ENCODE peak calls at places on chromosome 22, in four cellular contexts. G, Y, X and C are unnamed samples.

GRCh38 chr22:16964366-16964765 is 43.7 kb downstream of the GAB4 start:
- DNase-seq in Y (no peak), X (no peak), G (no peak), C (no peak)

GRCh38 chr22:46043816-46044717 is 67.1 kb upstream of the WNT7B start:
- DNase-seq in Y (no peak), X (no peak), G (peak), C (no peak)

GRCh38 chr22:24422078-24422665 is 5.2 kb upstream of the ADORA2A start:
- DNase-seq in X (no peak), G (peak), Y (no peak), C (no peak)

GRCh38 chr22:38316340-38317236 is 645 bp downstream of the CSNK1E start:
- DNase-seq in G (peak), X (peak), Y (peak), C (no peak)

GRCh38 chr22:26431151-26431995 is 2.3 kb downstream of the ASPHD2 start:
- DNase-seq in Y (no peak), X (peak), G (peak), C (no peak)

GRCh38 chr22:33986167-33986771 is 66.0 kb upstream of the LARGE1 start:
- DNase-seq in G (no peak), Y (no peak), X (no peak), C (no peak)

GRCh38 chr22:31451709-31452571 is 37.7 kb downstream of the EIF4ENIF1 start:
- DNase-seq in Y (no peak), G (peak), X (peak), C (peak)

GRCh38 chr22:30754971-30755759 is 60.5 kb downstream of the OSBP2 start:
- DNase-seq in Y (peak), X (peak), G (peak), C (peak)

GRCh38 chr22:41256254-41256897 is 15.6 kb upstream of the CHADL start:
- DNase-seq in G (peak), Y (no peak), X (peak), C (peak)

GRCh38 chr22:25488244-25489020 is 76.0 kb upstream of the GRK3 start:
- DNase-seq in X (peak), Y (peak), G (peak), C (peak)

GRCh38 chr22:48054596-48054995 is 1292.1 kb downstream of the TBC1D22A start:
- DNase-seq in G (no peak), X (no peak), Y (no peak), C (no peak)

GRCh38 chr22:49084203-49084602 is 743.5 kb downstream of the BRD1 start:
- DNase-seq in X (no peak), Y (no peak), G (no peak), C (no peak)